ENCODE peak calls at places on chromosomes 7 and 10, in six cellular contexts. One of them, this sample, is unnamed.

GRCh38 chr7:44634839-44635591 is 28.6 kb downstream of the OGDH start:
- DNase-seq in T-cell: no peak
- DNase-seq in NCI-H1105: no peak
- DNase-seq in T-helper 2 cell: no peak
- DNase-seq in upper lobe of right lung: peak
- DNase-seq in heart right ventricle: peak
- DNase-seq in this sample: no peak

GRCh38 chr10:10782603-10783002 is 235.1 kb upstream of the CELF2 start:
- DNase-seq in T-cell: no peak
- DNase-seq in T-helper 2 cell: no peak
- DNase-seq in heart right ventricle: no peak
- DNase-seq in NCI-H1105: no peak
- DNase-seq in upper lobe of right lung: no peak
- DNase-seq in this sample: no peak

GRCh38 chr10:94358480-94358879 is 4.3 kb downstream of the NOC3L start:
- DNase-seq in T-helper 2 cell: no peak
- DNase-seq in NCI-H1105: no peak
- DNase-seq in heart right ventricle: no peak
- DNase-seq in T-cell: no peak
- DNase-seq in upper lobe of right lung: no peak
- DNase-seq in this sample: no peak

GRCh38 chr7:55438765-55439525 is 73.8 kb downstream of the LANCL2 start:
- DNase-seq in NCI-H1105: peak
- DNase-seq in upper lobe of right lung: peak
- DNase-seq in T-helper 2 cell: no peak
- DNase-seq in T-cell: no peak
- DNase-seq in heart right ventricle: peak
- DNase-seq in this sample: peak

GRCh38 chr10:111707066-111707465 is 476.5 kb downstream of the GPAM start:
- DNase-seq in NCI-H1105: no peak
- DNase-seq in T-cell: no peak
- DNase-seq in heart right ventricle: no peak
- DNase-seq in T-helper 2 cell: no peak
- DNase-seq in upper lobe of right lung: no peak
- DNase-seq in this sample: no peak

GRCh38 chr10:76998451-76998850 is 639.2 kb downstream of the KCNMA1 start:
- DNase-seq in heart right ventricle: no peak
- DNase-seq in T-helper 2 cell: no peak
- DNase-seq in NCI-H1105: peak
- DNase-seq in T-cell: no peak
- DNase-seq in upper lobe of right lung: no peak
- DNase-seq in this sample: no peak

GRCh38 chr7:77330169-77330882 is 85.8 kb downstream of the GSAP start:
- DNase-seq in T-cell: no peak
- DNase-seq in T-helper 2 cell: no peak
- DNase-seq in NCI-H1105: no peak
- DNase-seq in heart right ventricle: no peak
- DNase-seq in upper lobe of right lung: no peak
- DNase-seq in this sample: no peak

GRCh38 chr7:157426463-157427301 is 89.9 kb downstream of the DNAJB6 start:
- DNase-seq in T-cell: no peak
- DNase-seq in upper lobe of right lung: no peak
- DNase-seq in NCI-H1105: no peak
- DNase-seq in heart right ventricle: no peak
- DNase-seq in T-helper 2 cell: no peak
- DNase-seq in this sample: no peak

GRCh38 chr7:28551311-28551710 is 139.0 kb downstream of the CREB5 start:
- DNase-seq in T-helper 2 cell: no peak
- DNase-seq in T-cell: no peak
- DNase-seq in heart right ventricle: no peak
- DNase-seq in upper lobe of right lung: no peak
- DNase-seq in NCI-H1105: no peak
- DNase-seq in this sample: no peak

GRCh38 chr10:29636178-29636577 is 1.4 kb upstream of the SVIL start:
- DNase-seq in heart right ventricle: no peak
- DNase-seq in T-helper 2 cell: no peak
- DNase-seq in NCI-H1105: no peak
- DNase-seq in T-cell: no peak
- DNase-seq in upper lobe of right lung: no peak
- DNase-seq in this sample: no peak

GRCh38 chr7:32948202-32948601 is 9.0 kb upstream of the FKBP9 start:
- DNase-seq in T-helper 2 cell: no peak
- DNase-seq in T-cell: no peak
- DNase-seq in NCI-H1105: no peak
- DNase-seq in upper lobe of right lung: no peak
- DNase-seq in heart right ventricle: no peak
- DNase-seq in this sample: no peak

GRCh38 chr10:32317795-32318194 is 29.2 kb downstream of the EPC1 start:
- DNase-seq in T-helper 2 cell: no peak
- DNase-seq in T-cell: no peak
- DNase-seq in heart right ventricle: no peak
- DNase-seq in NCI-H1105: no peak
- DNase-seq in upper lobe of right lung: no peak
- DNase-seq in this sample: no peak

GRCh38 chr7:152328234-152328633 is 107.6 kb downstream of the KMT2C start:
- DNase-seq in upper lobe of right lung: no peak
- DNase-seq in T-cell: no peak
- DNase-seq in NCI-H1105: no peak
- DNase-seq in heart right ventricle: no peak
- DNase-seq in T-helper 2 cell: no peak
- DNase-seq in this sample: no peak